ENCODE peak calls at places on chromosomes 2 and 18, in four cellular contexts. U is fibroblast of lung, Q is GM23248, K is MM.1S. Y is an unnamed sample.

GRCh38 chr2:61151434-61151833 is 10.6 kb upstream of the C2orf74 start:
- DNase-seq in U (peak; percentile 52), K (no peak), Q (peak; percentile 33), Y (no peak)

GRCh38 chr18:68803371-68803770 is 5.5 kb downstream of the CCDC102B start:
- DNase-seq in K (no peak), Q (peak; percentile 73), U (peak; percentile 98), Y (no peak)

GRCh38 chr2:222296911-222297599 is 1.7 kb downstream of the PAX3 start:
- DNase-seq in K (no peak), Q (no peak), U (no peak), Y (no peak)

GRCh38 chr18:36449451-36449850 is 151.9 kb downstream of the FHOD3 start:
- DNase-seq in K (no peak), Q (no peak), U (no peak), Y (peak; percentile 35)

GRCh38 chr2:55848096-55848495 is 75.5 kb downstream of the EFEMP1 start:
- DNase-seq in Q (no peak), U (no peak), K (no peak), Y (no peak)

GRCh38 chr2:70683455-70683854 is 84.5 kb downstream of the ADD2 start:
- DNase-seq in K (no peak), U (no peak), Q (no peak), Y (no peak)

GRCh38 chr2:232014681-232015080 is 53.2 kb downstream of the DIS3L2 start:
- DNase-seq in K (no peak), U (no peak), Q (no peak), Y (peak; percentile 18)

GRCh38 chr2:141062443-141062842 is 1068.4 kb downstream of the LRP1B start:
- DNase-seq in Q (no peak), K (no peak), U (no peak), Y (no peak)

GRCh38 chr2:234676109-234676858 is 179.4 kb upstream of the ARL4C start:
- DNase-seq in K (no peak), U (no peak), Q (no peak), Y (no peak)

GRCh38 chr2:240461471-240462072 is 26.1 kb downstream of the GPC1 start:
- DNase-seq in Q (no peak), U (no peak), K (no peak), Y (no peak)

GRCh38 chr2:71348302-71348701 is 16.7 kb downstream of the ZNF638 start:
- DNase-seq in K (no peak), Q (peak; percentile 60), U (peak; percentile 64), Y (peak; percentile 50)

GRCh38 chr18:69220529-69220928 is 180.2 kb upstream of the DOK6 start:
- DNase-seq in K (no peak), Q (no peak), U (no peak), Y (no peak)

GRCh38 chr2:167157523-167157922 is 269.2 kb downstream of the XIRP2 start:
- DNase-seq in K (no peak), U (peak; percentile 39), Q (no peak), Y (no peak)

GRCh38 chr18:23237524-23238151 is 102.4 kb downstream of the CABLES1 start:
- DNase-seq in K (no peak), U (peak; percentile 41), Q (peak; percentile 88), Y (no peak)

GRCh38 chr2:17540813-17541513 is 467 bp downstream of the VSNL1 start:
- DNase-seq in K (peak; percentile 13), Q (no peak), U (no peak), Y (no peak)

GRCh38 chr2:9634121-9634520 is 3.3 kb upstream of the YWHAQ start:
- DNase-seq in Q (no peak), K (no peak), U (no peak), Y (no peak)

GRCh38 chr2:64439194-64439593 is 14.8 kb upstream of the LGALSL start:
- DNase-seq in K (no peak), Q (no peak), U (no peak), Y (peak; percentile 43)

GRCh38 chr2:228433706-228434105 is 252.2 kb upstream of the SPHKAP start:
- DNase-seq in Q (no peak), K (no peak), U (peak; percentile 6), Y (no peak)

GRCh38 chr2:131142849-131143248 is 37.7 kb downstream of the PLEKHB2 start:
- DNase-seq in K (no peak), U (no peak), Q (no peak), Y (no peak)

GRCh38 chr2:54604771-54605350 is 118.6 kb upstream of the EML6 start:
- DNase-seq in U (no peak), Q (no peak), K (no peak), Y (no peak)

GRCh38 chr2:50126077-50126476 is 905.9 kb downstream of the NRXN1 start:
- DNase-seq in K (no peak), Q (no peak), U (no peak), Y (no peak)

GRCh38 chr2:5540856-5541255 is 151.3 kb upstream of the SOX11 start:
- DNase-seq in K (no peak), U (no peak), Q (no peak), Y (no peak)

GRCh38 chr2:55581875-55582547 is 35.4 kb downstream of the PPP4R3B start:
- DNase-seq in U (peak; percentile 60), K (no peak), Q (peak; percentile 79), Y (no peak)

GRCh38 chr2:171310889-171311288 is 122.9 kb downstream of the METTL8 start:
- DNase-seq in Q (no peak), K (no peak), U (no peak), Y (no peak)

GRCh38 chr2:226439337-226439736 is 360.3 kb downstream of the IRS1 start:
- DNase-seq in U (peak; percentile 81), Q (no peak), K (no peak), Y (no peak)

GRCh38 chr2:236536727-236537398 is 32.8 kb upstream of the ACKR3 start:
- DNase-seq in U (no peak), Q (no peak), K (peak; percentile 59), Y (no peak)

GRCh38 chr2:47690132-47690531 is 92.8 kb upstream of the MSH6 start:
- DNase-seq in Q (no peak), K (no peak), U (no peak), Y (no peak)

GRCh38 chr18:75344161-75344560 is 83.3 kb downstream of the SMIM21 start:
- DNase-seq in U (no peak), K (no peak), Q (no peak), Y (no peak)

GRCh38 chr18:832085-832681 is 20.1 kb upstream of the YES1 start:
- DNase-seq in K (peak; percentile 83), Q (no peak), U (no peak), Y (peak; percentile 31)

GRCh38 chr2:223508372-223508771 is 93.8 kb downstream of the SCG2 start:
- DNase-seq in Q (no peak), U (no peak), K (no peak), Y (no peak)

GRCh38 chr2:120673571-120674061 is 62.1 kb upstream of the GLI2 start:
- DNase-seq in K (no peak), U (no peak), Q (no peak), Y (no peak)

GRCh38 chr2:175734679-175735078 is 267.4 kb downstream of the LNPK start:
- DNase-seq in U (no peak), Q (no peak), K (no peak), Y (no peak)

GRCh38 chr2:30565860-30566358 is 118.9 kb downstream of the LCLAT1 start:
- DNase-seq in U (no peak), K (no peak), Q (peak; percentile 43), Y (no peak)

GRCh38 chr2:238684362-238685326 is 163.2 kb upstream of the TWIST2 start:
- DNase-seq in K (no peak), U (peak; percentile 99), Q (peak; percentile 99), Y (no peak)

GRCh38 chr2:239684271-239684670 is 283.5 kb upstream of the HDAC4 start:
- DNase-seq in K (no peak), Q (no peak), U (no peak), Y (no peak)

GRCh38 chr18:50715919-50716318 is 103.9 kb downstream of the MRO start:
- DNase-seq in K (no peak), U (no peak), Q (no peak), Y (no peak)

GRCh38 chr18:9067823-9068222 is 34.7 kb upstream of the NDUFV2 start:
- DNase-seq in K (no peak), Q (no peak), U (no peak), Y (no peak)

DNA sequence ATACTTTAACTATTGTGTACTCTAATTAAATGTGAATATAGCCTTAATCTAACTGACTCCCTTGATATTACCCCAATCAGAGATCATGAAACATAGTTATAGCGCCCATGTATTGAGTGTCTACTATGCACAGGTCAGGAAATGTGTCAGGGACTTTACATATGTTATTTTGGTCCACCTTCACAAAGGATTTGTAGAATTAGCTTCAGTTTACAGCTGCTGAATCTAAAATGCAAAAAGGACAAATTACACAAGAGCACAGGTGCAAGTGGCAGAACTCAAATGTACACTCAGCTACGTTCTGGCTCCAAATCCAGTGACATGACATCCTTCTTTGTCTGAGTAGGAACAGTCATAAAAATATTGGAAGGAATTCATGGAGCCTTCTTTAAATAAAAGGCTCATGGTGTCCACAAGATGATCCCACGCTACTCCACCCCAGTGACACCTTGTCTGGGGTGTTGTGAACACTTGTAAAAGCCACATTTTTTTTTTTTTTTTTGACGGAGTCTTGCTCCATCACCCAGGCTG is 38.8 kb upstream of the ATL2 start:
- DNase-seq in Q (no peak), K (no peak), U (no peak), Y (no peak)
- H3K4me1 ChIP-seq in Q (no peaks in the 10 kb centered on the region), K (no peaks in the 10 kb centered on the region), U (no peaks in the 10 kb centered on the region), Y (peaks cover 14% of the 10 kb centered on the region)

GRCh38 chr18:14104906-14105748 is 27.1 kb downstream of the ZNF519 start:
- DNase-seq in U (no peak), K (no peak), Q (no peak), Y (no peak)
- H3K9me3 ChIP-seq in U (no peaks in the 10 kb centered on the region), K (no peaks in the 10 kb centered on the region), Q (no peaks in the 10 kb centered on the region), Y (peaks cover 13% of the 10 kb centered on the region)

DNA sequence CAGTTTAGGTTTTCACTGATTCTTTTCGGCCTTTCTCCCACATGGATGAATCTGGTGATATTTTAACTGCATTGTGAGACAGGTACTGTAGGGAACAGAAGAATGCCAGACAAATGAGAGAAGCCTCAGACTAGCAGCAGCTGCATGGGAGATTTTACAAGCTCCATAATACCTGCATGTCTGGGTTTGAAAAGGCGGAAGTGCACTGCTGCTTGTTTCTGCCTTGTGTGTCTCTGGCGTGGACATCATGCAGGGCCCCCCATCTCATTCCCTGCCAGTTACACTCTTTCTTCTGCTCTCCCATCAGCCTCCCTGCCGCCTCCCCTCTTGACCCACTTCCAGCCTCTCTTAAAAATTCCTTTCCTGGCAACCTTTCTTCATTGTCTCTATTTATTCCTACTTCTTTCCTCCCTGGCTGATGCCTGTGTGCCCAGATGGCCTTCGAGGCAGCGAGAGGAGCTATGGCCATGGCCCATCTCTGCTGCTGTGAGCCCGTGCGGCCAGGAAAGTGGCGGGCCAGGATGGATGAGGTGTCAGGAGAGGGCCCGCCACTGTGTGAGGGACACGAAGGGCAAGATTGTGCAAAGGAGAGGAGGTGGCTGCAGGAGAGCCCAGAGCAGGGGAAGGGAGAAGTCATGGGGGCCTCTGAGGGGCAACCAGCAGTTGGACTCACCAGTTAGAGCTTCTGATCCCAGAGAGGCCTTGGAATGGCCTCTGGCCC is 33.8 kb downstream of the IMPA2 start:
- DNase-seq in K (no peak), U (no peak), Q (no peak), Y (no peak)
- H3K4me1 ChIP-seq in K (peaks cover 5% of the 10 kb centered on the region), U (no peaks in the 10 kb centered on the region), Q (no peaks in the 10 kb centered on the region), Y (peaks cover 8% of the 10 kb centered on the region)

GRCh38 chr18:79479114-79479760 is 83.5 kb downstream of the NFATC1 start:
- DNase-seq in K (no peak), Q (no peak), U (no peak), Y (no peak)
- H3K9me3 ChIP-seq in K (no peaks in the 10 kb centered on the region), Q (no peaks in the 10 kb centered on the region), U (peaks cover 2% of the 10 kb centered on the region), Y (no peaks in the 10 kb centered on the region)

GRCh38 chr2:20594048-20594750 is 56.7 kb downstream of the HS1BP3 start:
- DNase-seq in K (no peak), Q (no peak), U (no peak), Y (no peak)
- H3K4me1 ChIP-seq in K (peaks cover 37% of the 10 kb centered on the region), Q (peaks cover 33% of the 10 kb centered on the region), U (peaks cover 61% of the 10 kb centered on the region), Y (peaks cover 12% of the 10 kb centered on the region)